ENCODE peak calls at places on chromosome 3, in seven cellular contexts. N, P, U, F, Q, T and V are unnamed samples.

GRCh38 chr3:131480116-131480515 is 22.7 kb downstream of the MRPL3 start:
- DNase-seq in T (no peak), N (no peak), U (no peak), P (no peak), Q (no peak), F (no peak), V (no peak)

GRCh38 chr3:129577925-129578742 is 28.3 kb downstream of the PLXND1 start:
- DNase-seq in P (no peak), U (peak), T (no peak), Q (no peak), F (no peak), N (no peak), V (no peak)

GRCh38 chr3:58627580-58627894 is 39.0 kb downstream of the FAM3D start:
- DNase-seq in F (no peak), T (no peak), Q (no peak), P (no peak), U (peak), N (no peak), V (no peak)

GRCh38 chr3:160678447-160678846 is 1.5 kb downstream of the ARL14 start:
- DNase-seq in P (no peak), Q (no peak), F (no peak), N (no peak), T (no peak), U (no peak), V (no peak)

GRCh38 chr3:168545591-168545990 is 449.9 kb upstream of the GOLIM4 start:
- DNase-seq in F (no peak), T (no peak), U (no peak), N (no peak), Q (no peak), P (no peak), V (peak)

GRCh38 chr3:186080849-186081438 is 27.9 kb downstream of the ETV5 start:
- DNase-seq in P (no peak), N (no peak), U (no peak), T (no peak), F (no peak), Q (no peak), V (no peak)

GRCh38 chr3:139608924-139609323 is 68.8 kb downstream of the NMNAT3 start:
- DNase-seq in F (no peak), P (no peak), N (no peak), T (no peak), Q (no peak), U (no peak), V (no peak)

GRCh38 chr3:160941885-160942494 is 163.2 kb downstream of the B3GALNT1 start:
- DNase-seq in Q (peak), U (peak), F (peak), T (peak), N (peak), P (peak), V (peak)

GRCh38 chr3:42872718-42873117 is 3.0 kb downstream of the CYP8B1 start:
- DNase-seq in T (no peak), Q (no peak), F (no peak), N (no peak), U (no peak), P (no peak), V (no peak)

GRCh38 chr3:126743350-126743749 is 39.3 kb downstream of the CHCHD6 start:
- DNase-seq in Q (no peak), T (no peak), N (no peak), P (no peak), F (no peak), U (no peak), V (no peak)

GRCh38 chr3:186693843-186694242 is 23.3 kb upstream of the KNG1 start:
- DNase-seq in P (no peak), T (no peak), U (no peak), F (no peak), N (no peak), Q (peak), V (no peak)

GRCh38 chr3:46624976-46625490 is 12.7 kb downstream of the FAM240A start:
- DNase-seq in N (no peak), Q (no peak), P (no peak), T (no peak), U (no peak), F (no peak), V (peak)

GRCh38 chr3:144059481-144059880 is 87.9 kb downstream of the DIPK2A start:
- DNase-seq in P (no peak), U (no peak), F (no peak), N (no peak), Q (no peak), T (no peak), V (no peak)